ENCODE peak calls at places on chromosomes 1 and 21, in seven cellular contexts. One of them, this sample, is unnamed.

GRCh38 chr1:189185077-189185476 is 1292.6 kb downstream of the BRINP3 start:
- DNase-seq in NCI-H524: no peak
- DNase-seq in omental fat pad: no peak
- DNase-seq in activated CD8-positive, alpha-beta memory T cell treated with anti-CD3 and anti-CD28 coated beads, Interleukin-2, amount 10 ng/mL, durations not matched to agents 7 days and 5 days: no peak
- DNase-seq in pons: no peak
- DNase-seq in DMS153: no peak
- DNase-seq in HFF-Myc: no peak
- DNase-seq in this sample: no peak

GRCh38 chr21:45973475-45974072 is 8.0 kb upstream of the COL6A1 start:
- DNase-seq in NCI-H524: peak; percentile 80
- DNase-seq in omental fat pad: no peak
- DNase-seq in activated CD8-positive, alpha-beta memory T cell treated with anti-CD3 and anti-CD28 coated beads, Interleukin-2, amount 10 ng/mL, durations not matched to agents 7 days and 5 days: peak; percentile 83
- DNase-seq in pons: no peak
- DNase-seq in DMS153: peak; percentile 13
- DNase-seq in HFF-Myc: no peak
- DNase-seq in this sample: peak; percentile 76

GRCh38 chr1:241808265-241808664 is 39.7 kb upstream of the EXO1 start:
- DNase-seq in NCI-H524: no peak
- DNase-seq in omental fat pad: no peak
- DNase-seq in activated CD8-positive, alpha-beta memory T cell treated with anti-CD3 and anti-CD28 coated beads, Interleukin-2, amount 10 ng/mL, durations not matched to agents 7 days and 5 days: no peak
- DNase-seq in pons: no peak
- DNase-seq in DMS153: no peak
- DNase-seq in HFF-Myc: no peak
- DNase-seq in this sample: no peak

GRCh38 chr1:22108343-22109135 is 34.4 kb downstream of the WNT4 start:
- DNase-seq in NCI-H524: no peak
- DNase-seq in omental fat pad: no peak
- DNase-seq in activated CD8-positive, alpha-beta memory T cell treated with anti-CD3 and anti-CD28 coated beads, Interleukin-2, amount 10 ng/mL, durations not matched to agents 7 days and 5 days: peak; percentile 19
- DNase-seq in pons: peak; percentile 41
- DNase-seq in DMS153: no peak
- DNase-seq in HFF-Myc: no peak
- DNase-seq in this sample: no peak

GRCh38 chr1:9449106-9449627 is 90.1 kb upstream of the SLC25A33 start:
- DNase-seq in NCI-H524: no peak
- DNase-seq in omental fat pad: no peak
- DNase-seq in activated CD8-positive, alpha-beta memory T cell treated with anti-CD3 and anti-CD28 coated beads, Interleukin-2, amount 10 ng/mL, durations not matched to agents 7 days and 5 days: no peak
- DNase-seq in pons: no peak
- DNase-seq in DMS153: no peak
- DNase-seq in HFF-Myc: no peak
- DNase-seq in this sample: no peak

GRCh38 chr1:10451286-10451685 is 1.5 kb downstream of the CORT start:
- DNase-seq in NCI-H524: no peak
- DNase-seq in omental fat pad: no peak
- DNase-seq in activated CD8-positive, alpha-beta memory T cell treated with anti-CD3 and anti-CD28 coated beads, Interleukin-2, amount 10 ng/mL, durations not matched to agents 7 days and 5 days: no peak
- DNase-seq in pons: no peak
- DNase-seq in DMS153: no peak
- DNase-seq in HFF-Myc: no peak
- DNase-seq in this sample: no peak

GRCh38 chr1:228045405-228045804 is 37.1 kb upstream of the ARF1 start:
- DNase-seq in NCI-H524: no peak
- DNase-seq in omental fat pad: no peak
- DNase-seq in activated CD8-positive, alpha-beta memory T cell treated with anti-CD3 and anti-CD28 coated beads, Interleukin-2, amount 10 ng/mL, durations not matched to agents 7 days and 5 days: no peak
- DNase-seq in pons: no peak
- DNase-seq in DMS153: no peak
- DNase-seq in HFF-Myc: no peak
- DNase-seq in this sample: no peak

GRCh38 chr1:92968138-92969032 is 7.1 kb upstream of the DIPK1A start:
- DNase-seq in NCI-H524: no peak
- DNase-seq in omental fat pad: no peak
- DNase-seq in activated CD8-positive, alpha-beta memory T cell treated with anti-CD3 and anti-CD28 coated beads, Interleukin-2, amount 10 ng/mL, durations not matched to agents 7 days and 5 days: no peak
- DNase-seq in pons: no peak
- DNase-seq in DMS153: peak; percentile 14
- DNase-seq in HFF-Myc: no peak
- DNase-seq in this sample: no peak

GRCh38 chr1:214957330-214958137 is 125.0 kb upstream of the KCNK2 start:
- DNase-seq in NCI-H524: no peak
- DNase-seq in omental fat pad: no peak
- DNase-seq in activated CD8-positive, alpha-beta memory T cell treated with anti-CD3 and anti-CD28 coated beads, Interleukin-2, amount 10 ng/mL, durations not matched to agents 7 days and 5 days: no peak
- DNase-seq in pons: no peak
- DNase-seq in DMS153: no peak
- DNase-seq in HFF-Myc: peak; percentile 99
- DNase-seq in this sample: no peak

GRCh38 chr1:175599212-175599681 is 144.1 kb downstream of the TNR start:
- DNase-seq in NCI-H524: no peak
- DNase-seq in omental fat pad: no peak
- DNase-seq in activated CD8-positive, alpha-beta memory T cell treated with anti-CD3 and anti-CD28 coated beads, Interleukin-2, amount 10 ng/mL, durations not matched to agents 7 days and 5 days: no peak
- DNase-seq in pons: no peak
- DNase-seq in DMS153: no peak
- DNase-seq in HFF-Myc: no peak
- DNase-seq in this sample: no peak

GRCh38 chr1:160256396-160257046 is 5.8 kb downstream of the DCAF8 start:
- DNase-seq in NCI-H524: no peak
- DNase-seq in omental fat pad: no peak
- DNase-seq in activated CD8-positive, alpha-beta memory T cell treated with anti-CD3 and anti-CD28 coated beads, Interleukin-2, amount 10 ng/mL, durations not matched to agents 7 days and 5 days: no peak
- DNase-seq in pons: no peak
- DNase-seq in DMS153: no peak
- DNase-seq in HFF-Myc: no peak
- DNase-seq in this sample: no peak

GRCh38 chr21:25366116-25366515 is 241.2 kb downstream of the MRPL39 start:
- DNase-seq in NCI-H524: no peak
- DNase-seq in omental fat pad: no peak
- DNase-seq in activated CD8-positive, alpha-beta memory T cell treated with anti-CD3 and anti-CD28 coated beads, Interleukin-2, amount 10 ng/mL, durations not matched to agents 7 days and 5 days: no peak
- DNase-seq in pons: no peak
- DNase-seq in DMS153: no peak
- DNase-seq in HFF-Myc: no peak
- DNase-seq in this sample: no peak

GRCh38 chr1:53346814-53347176 is 18.9 kb upstream of the LRP8 start:
- DNase-seq in NCI-H524: no peak
- DNase-seq in omental fat pad: no peak
- DNase-seq in activated CD8-positive, alpha-beta memory T cell treated with anti-CD3 and anti-CD28 coated beads, Interleukin-2, amount 10 ng/mL, durations not matched to agents 7 days and 5 days: peak; percentile 12
- DNase-seq in pons: no peak
- DNase-seq in DMS153: no peak
- DNase-seq in HFF-Myc: no peak
- DNase-seq in this sample: no peak

GRCh38 chr1:42035205-42035829 is 116.6 kb upstream of the HIVEP3 start:
- DNase-seq in NCI-H524: peak; percentile 37
- DNase-seq in omental fat pad: no peak
- DNase-seq in activated CD8-positive, alpha-beta memory T cell treated with anti-CD3 and anti-CD28 coated beads, Interleukin-2, amount 10 ng/mL, durations not matched to agents 7 days and 5 days: no peak
- DNase-seq in pons: peak; percentile 49
- DNase-seq in DMS153: peak; percentile 46
- DNase-seq in HFF-Myc: no peak
- DNase-seq in this sample: no peak

GRCh38 chr1:228697209-228698016 is 37.9 kb upstream of the RHOU start:
- DNase-seq in NCI-H524: no peak
- DNase-seq in omental fat pad: peak; percentile 66
- DNase-seq in activated CD8-positive, alpha-beta memory T cell treated with anti-CD3 and anti-CD28 coated beads, Interleukin-2, amount 10 ng/mL, durations not matched to agents 7 days and 5 days: no peak
- DNase-seq in pons: peak; percentile 62
- DNase-seq in DMS153: peak; percentile 13
- DNase-seq in HFF-Myc: peak; percentile 41
- DNase-seq in this sample: no peak

GRCh38 chr1:57586842-57587241 is 163.0 kb upstream of the DAB1 start:
- DNase-seq in NCI-H524: no peak
- DNase-seq in omental fat pad: no peak
- DNase-seq in activated CD8-positive, alpha-beta memory T cell treated with anti-CD3 and anti-CD28 coated beads, Interleukin-2, amount 10 ng/mL, durations not matched to agents 7 days and 5 days: no peak
- DNase-seq in pons: no peak
- DNase-seq in DMS153: no peak
- DNase-seq in HFF-Myc: no peak
- DNase-seq in this sample: no peak

GRCh38 chr21:45583831-45584509 is 41.7 kb upstream of the SLC19A1 start:
- DNase-seq in NCI-H524: no peak
- DNase-seq in omental fat pad: peak; percentile 9
- DNase-seq in activated CD8-positive, alpha-beta memory T cell treated with anti-CD3 and anti-CD28 coated beads, Interleukin-2, amount 10 ng/mL, durations not matched to agents 7 days and 5 days: no peak
- DNase-seq in pons: no peak
- DNase-seq in DMS153: no peak
- DNase-seq in HFF-Myc: no peak
- DNase-seq in this sample: no peak

GRCh38 chr1:171828794-171829193 is 12.5 kb upstream of the DNM3 start:
- DNase-seq in NCI-H524: no peak
- DNase-seq in omental fat pad: no peak
- DNase-seq in activated CD8-positive, alpha-beta memory T cell treated with anti-CD3 and anti-CD28 coated beads, Interleukin-2, amount 10 ng/mL, durations not matched to agents 7 days and 5 days: no peak
- DNase-seq in pons: no peak
- DNase-seq in DMS153: no peak
- DNase-seq in HFF-Myc: no peak
- DNase-seq in this sample: no peak

GRCh38 chr1:48469616-48470500 is 2.1 kb downstream of the SPATA6 start:
- DNase-seq in NCI-H524: no peak
- DNase-seq in omental fat pad: no peak
- DNase-seq in activated CD8-positive, alpha-beta memory T cell treated with anti-CD3 and anti-CD28 coated beads, Interleukin-2, amount 10 ng/mL, durations not matched to agents 7 days and 5 days: no peak
- DNase-seq in pons: peak; percentile 92
- DNase-seq in DMS153: peak; percentile 74
- DNase-seq in HFF-Myc: no peak
- DNase-seq in this sample: no peak

GRCh38 chr1:93021539-93022134 is 57.4 kb upstream of the MTF2 start:
- DNase-seq in NCI-H524: peak; percentile 14
- DNase-seq in omental fat pad: no peak
- DNase-seq in activated CD8-positive, alpha-beta memory T cell treated with anti-CD3 and anti-CD28 coated beads, Interleukin-2, amount 10 ng/mL, durations not matched to agents 7 days and 5 days: no peak
- DNase-seq in pons: peak; percentile 48
- DNase-seq in DMS153: peak; percentile 14
- DNase-seq in HFF-Myc: peak; percentile 32
- DNase-seq in this sample: no peak

GRCh38 chr1:167221126-167221803 is 579 bp downstream of the POU2F1 start:
- DNase-seq in NCI-H524: no peak
- DNase-seq in omental fat pad: no peak
- DNase-seq in activated CD8-positive, alpha-beta memory T cell treated with anti-CD3 and anti-CD28 coated beads, Interleukin-2, amount 10 ng/mL, durations not matched to agents 7 days and 5 days: no peak
- DNase-seq in pons: no peak
- DNase-seq in DMS153: no peak
- DNase-seq in HFF-Myc: no peak
- DNase-seq in this sample: peak; percentile 17

GRCh38 chr1:202210370-202210769 is 16.8 kb downstream of the LGR6 start:
- DNase-seq in NCI-H524: peak; percentile 89
- DNase-seq in omental fat pad: no peak
- DNase-seq in activated CD8-positive, alpha-beta memory T cell treated with anti-CD3 and anti-CD28 coated beads, Interleukin-2, amount 10 ng/mL, durations not matched to agents 7 days and 5 days: peak; percentile 53
- DNase-seq in pons: no peak
- DNase-seq in DMS153: peak; percentile 63
- DNase-seq in HFF-Myc: no peak
- DNase-seq in this sample: no peak

GRCh38 chr1:218565333-218565732 is 220.2 kb downstream of the TGFB2 start:
- DNase-seq in NCI-H524: no peak
- DNase-seq in omental fat pad: no peak
- DNase-seq in activated CD8-positive, alpha-beta memory T cell treated with anti-CD3 and anti-CD28 coated beads, Interleukin-2, amount 10 ng/mL, durations not matched to agents 7 days and 5 days: no peak
- DNase-seq in pons: no peak
- DNase-seq in DMS153: peak; percentile 42
- DNase-seq in HFF-Myc: no peak
- DNase-seq in this sample: no peak

GRCh38 chr1:226590626-226591025 is 42.1 kb downstream of the STUM start:
- DNase-seq in NCI-H524: peak; percentile 73
- DNase-seq in omental fat pad: no peak
- DNase-seq in activated CD8-positive, alpha-beta memory T cell treated with anti-CD3 and anti-CD28 coated beads, Interleukin-2, amount 10 ng/mL, durations not matched to agents 7 days and 5 days: no peak
- DNase-seq in pons: no peak
- DNase-seq in DMS153: no peak
- DNase-seq in HFF-Myc: peak; percentile 59
- DNase-seq in this sample: no peak

GRCh38 chr21:42574234-42575027 is 60.8 kb downstream of the SLC37A1 start:
- DNase-seq in NCI-H524: no peak
- DNase-seq in omental fat pad: no peak
- DNase-seq in activated CD8-positive, alpha-beta memory T cell treated with anti-CD3 and anti-CD28 coated beads, Interleukin-2, amount 10 ng/mL, durations not matched to agents 7 days and 5 days: no peak
- DNase-seq in pons: no peak
- DNase-seq in DMS153: no peak
- DNase-seq in HFF-Myc: peak; percentile 39
- DNase-seq in this sample: no peak

GRCh38 chr1:10888791-10889627 is 92.6 kb upstream of the CASZ1 start:
- DNase-seq in NCI-H524: peak; percentile 31
- DNase-seq in omental fat pad: no peak
- DNase-seq in activated CD8-positive, alpha-beta memory T cell treated with anti-CD3 and anti-CD28 coated beads, Interleukin-2, amount 10 ng/mL, durations not matched to agents 7 days and 5 days: no peak
- DNase-seq in pons: no peak
- DNase-seq in DMS153: no peak
- DNase-seq in HFF-Myc: no peak
- DNase-seq in this sample: no peak

GRCh38 chr1:156244712-156245111 is 2.7 kb downstream of the BGLAP start:
- DNase-seq in NCI-H524: no peak
- DNase-seq in omental fat pad: no peak
- DNase-seq in activated CD8-positive, alpha-beta memory T cell treated with anti-CD3 and anti-CD28 coated beads, Interleukin-2, amount 10 ng/mL, durations not matched to agents 7 days and 5 days: no peak
- DNase-seq in pons: no peak
- DNase-seq in DMS153: no peak
- DNase-seq in HFF-Myc: no peak
- DNase-seq in this sample: no peak

GRCh38 chr1:44801491-44802305 is 1.5 kb downstream of the PLK3 start:
- DNase-seq in NCI-H524: no peak
- DNase-seq in omental fat pad: no peak
- DNase-seq in activated CD8-positive, alpha-beta memory T cell treated with anti-CD3 and anti-CD28 coated beads, Interleukin-2, amount 10 ng/mL, durations not matched to agents 7 days and 5 days: no peak
- DNase-seq in pons: no peak
- DNase-seq in DMS153: no peak
- DNase-seq in HFF-Myc: no peak
- DNase-seq in this sample: peak; percentile 28

GRCh38 chr1:206784471-206784903 is 12.2 kb upstream of the IL10 start:
- DNase-seq in NCI-H524: no peak
- DNase-seq in omental fat pad: no peak
- DNase-seq in activated CD8-positive, alpha-beta memory T cell treated with anti-CD3 and anti-CD28 coated beads, Interleukin-2, amount 10 ng/mL, durations not matched to agents 7 days and 5 days: peak; percentile 96
- DNase-seq in pons: no peak
- DNase-seq in DMS153: no peak
- DNase-seq in HFF-Myc: no peak
- DNase-seq in this sample: peak; percentile 61

GRCh38 chr1:27102707-27103468 is 52.0 kb downstream of the SLC9A1 start:
- DNase-seq in NCI-H524: peak; percentile 19
- DNase-seq in omental fat pad: peak; percentile 93
- DNase-seq in activated CD8-positive, alpha-beta memory T cell treated with anti-CD3 and anti-CD28 coated beads, Interleukin-2, amount 10 ng/mL, durations not matched to agents 7 days and 5 days: peak; percentile 84
- DNase-seq in pons: peak; percentile 48
- DNase-seq in DMS153: peak; percentile 49
- DNase-seq in HFF-Myc: no peak
- DNase-seq in this sample: peak; percentile 57

GRCh38 chr1:221725683-221726330 is 16.1 kb downstream of the DUSP10 start:
- DNase-seq in NCI-H524: no peak
- DNase-seq in omental fat pad: no peak
- DNase-seq in activated CD8-positive, alpha-beta memory T cell treated with anti-CD3 and anti-CD28 coated beads, Interleukin-2, amount 10 ng/mL, durations not matched to agents 7 days and 5 days: no peak
- DNase-seq in pons: no peak
- DNase-seq in DMS153: no peak
- DNase-seq in HFF-Myc: no peak
- DNase-seq in this sample: no peak

GRCh38 chr1:165824269-165824643 is 3.2 kb upstream of the UCK2 start:
- DNase-seq in NCI-H524: no peak
- DNase-seq in omental fat pad: no peak
- DNase-seq in activated CD8-positive, alpha-beta memory T cell treated with anti-CD3 and anti-CD28 coated beads, Interleukin-2, amount 10 ng/mL, durations not matched to agents 7 days and 5 days: no peak
- DNase-seq in pons: peak; percentile 45
- DNase-seq in DMS153: no peak
- DNase-seq in HFF-Myc: no peak
- DNase-seq in this sample: no peak

GRCh38 chr1:7454895-7455784 is 316.0 kb upstream of the VAMP3 start:
- DNase-seq in NCI-H524: no peak
- DNase-seq in omental fat pad: no peak
- DNase-seq in activated CD8-positive, alpha-beta memory T cell treated with anti-CD3 and anti-CD28 coated beads, Interleukin-2, amount 10 ng/mL, durations not matched to agents 7 days and 5 days: no peak
- DNase-seq in pons: peak; percentile 12
- DNase-seq in DMS153: no peak
- DNase-seq in HFF-Myc: no peak
- DNase-seq in this sample: no peak

GRCh38 chr1:204545202-204545601 is 29.0 kb downstream of the MDM4 start:
- DNase-seq in NCI-H524: no peak
- DNase-seq in omental fat pad: no peak
- DNase-seq in activated CD8-positive, alpha-beta memory T cell treated with anti-CD3 and anti-CD28 coated beads, Interleukin-2, amount 10 ng/mL, durations not matched to agents 7 days and 5 days: no peak
- DNase-seq in pons: no peak
- DNase-seq in DMS153: no peak
- DNase-seq in HFF-Myc: no peak
- DNase-seq in this sample: no peak

GRCh38 chr21:41254090-41254700 is 62.4 kb upstream of the FAM3B start:
- DNase-seq in NCI-H524: no peak
- DNase-seq in omental fat pad: no peak
- DNase-seq in activated CD8-positive, alpha-beta memory T cell treated with anti-CD3 and anti-CD28 coated beads, Interleukin-2, amount 10 ng/mL, durations not matched to agents 7 days and 5 days: no peak
- DNase-seq in pons: no peak
- DNase-seq in DMS153: no peak
- DNase-seq in HFF-Myc: no peak
- DNase-seq in this sample: no peak

GRCh38 chr21:31497939-31498338 is 153.9 kb upstream of the TIAM1 start:
- DNase-seq in NCI-H524: peak; percentile 68
- DNase-seq in omental fat pad: no peak
- DNase-seq in activated CD8-positive, alpha-beta memory T cell treated with anti-CD3 and anti-CD28 coated beads, Interleukin-2, amount 10 ng/mL, durations not matched to agents 7 days and 5 days: no peak
- DNase-seq in pons: no peak
- DNase-seq in DMS153: no peak
- DNase-seq in HFF-Myc: no peak
- DNase-seq in this sample: no peak

GRCh38 chr1:101728029-101728428 is 268.7 kb downstream of the OLFM3 start:
- DNase-seq in NCI-H524: no peak
- DNase-seq in omental fat pad: no peak
- DNase-seq in activated CD8-positive, alpha-beta memory T cell treated with anti-CD3 and anti-CD28 coated beads, Interleukin-2, amount 10 ng/mL, durations not matched to agents 7 days and 5 days: no peak
- DNase-seq in pons: no peak
- DNase-seq in DMS153: no peak
- DNase-seq in HFF-Myc: no peak
- DNase-seq in this sample: no peak

GRCh38 chr1:236515443-236515958 is 8.3 kb upstream of the LGALS8 start:
- DNase-seq in NCI-H524: no peak
- DNase-seq in omental fat pad: no peak
- DNase-seq in activated CD8-positive, alpha-beta memory T cell treated with anti-CD3 and anti-CD28 coated beads, Interleukin-2, amount 10 ng/mL, durations not matched to agents 7 days and 5 days: no peak
- DNase-seq in pons: no peak
- DNase-seq in DMS153: peak; percentile 65
- DNase-seq in HFF-Myc: no peak
- DNase-seq in this sample: no peak

This sample was measured in T-cell.